ENCODE peak calls at places on chromosomes 7 and 10, in five cellular contexts. M, X, C, Q and A are unnamed samples.

GRCh38 chr7:95996174-95996573 is 223.8 kb downstream of the DYNC1I1 start:
- DNase-seq in M (no peak), X (no peak), C (no peak), Q (no peak), A (no peak)

GRCh38 chr10:100793055-100793454 is 47.7 kb downstream of the PAX2 start:
- DNase-seq in M (no peak), X (no peak), C (no peak), Q (no peak), A (no peak)

GRCh38 chr10:101780818-101781654 is 2.2 kb downstream of the NPM3 start:
- DNase-seq in M (no peak), X (peak; percentile 70), C (peak; percentile 59), Q (no peak), A (no peak)

GRCh38 chr7:54778696-54779285 is 19.8 kb upstream of the SEC61G start:
- DNase-seq in M (no peak), X (no peak), C (no peak), Q (no peak), A (no peak)

GRCh38 chr7:130823060-130823459 is 89.1 kb upstream of the KLF14 start:
- DNase-seq in M (no peak), X (no peak), C (no peak), Q (no peak), A (no peak)

GRCh38 chr7:72438491-72438890 is 26.4 kb upstream of the CALN1 start:
- DNase-seq in M (no peak), X (no peak), C (no peak), Q (no peak), A (no peak)

GRCh38 chr7:95525503-95525902 is 39.8 kb downstream of the ASB4 start:
- DNase-seq in M (no peak), X (no peak), C (no peak), Q (no peak), A (no peak)

GRCh38 chr10:19922236-19922963 is 106.2 kb downstream of the PLXDC2 start:
- DNase-seq in M (no peak), X (no peak), C (no peak), Q (no peak), A (no peak)

GRCh38 chr7:155644971-155645509 is 579 bp downstream of the RBM33 start:
- DNase-seq in M (no peak), X (peak; percentile 32), C (peak; percentile 22), Q (no peak), A (no peak)

GRCh38 chr7:137474627-137475026 is 131.1 kb upstream of the PTN start:
- DNase-seq in M (no peak), X (no peak), C (no peak), Q (no peak), A (no peak)

GRCh38 chr10:22550732-22551131 is 163.6 kb downstream of the PIP4K2A start:
- DNase-seq in M (no peak), X (peak; percentile 44), C (peak; percentile 28), Q (no peak), A (peak; percentile 59)

GRCh38 chr7:41116817-41117216 is 586.1 kb downstream of the INHBA start:
- DNase-seq in M (peak; percentile 44), X (no peak), C (no peak), Q (no peak), A (no peak)

GRCh38 chr10:17123062-17123661 is 6.4 kb downstream of the CUBN start:
- DNase-seq in M (peak; percentile 41), X (no peak), C (no peak), Q (peak; percentile 72), A (no peak)

GRCh38 chr7:29865526-29865925 is 59.2 kb downstream of the WIPF3 start:
- DNase-seq in M (peak; percentile 18), X (peak; percentile 42), C (no peak), Q (peak; percentile 55), A (no peak)

GRCh38 chr7:103660455-103661371 is 214.7 kb upstream of the SLC26A5 start:
- DNase-seq in M (peak; percentile 82), X (no peak), C (no peak), Q (no peak), A (no peak)

GRCh38 chr10:6069101-6069931 is 7.1 kb upstream of the IL2RA start:
- DNase-seq in M (no peak), X (no peak), C (no peak), Q (no peak), A (no peak)

GRCh38 chr10:130221456-130222375 is 85.5 kb downstream of the GLRX3 start:
- DNase-seq in M (no peak), X (no peak), C (no peak), Q (no peak), A (no peak)

GRCh38 chr10:98320476-98321202 is 52.6 kb upstream of the LOXL4 start:
- DNase-seq in M (no peak), X (no peak), C (no peak), Q (no peak), A (no peak)

GRCh38 chr7:4274286-4274685 is 407.8 kb upstream of the FOXK1 start:
- DNase-seq in M (no peak), X (no peak), C (no peak), Q (no peak), A (no peak)

GRCh38 chr10:80168111-80168511 is 35.6 kb downstream of the PLAC9 start:
- DNase-seq in M (no peak), X (no peak), C (peak; percentile 56), Q (no peak), A (no peak)

GRCh38 chr7:24378871-24379608 is 95.0 kb downstream of the NPY start:
- DNase-seq in M (peak; percentile 71), X (no peak), C (no peak), Q (no peak), A (no peak)

GRCh38 chr10:98517672-98518071 is 70.9 kb upstream of the HPS1 start:
- DNase-seq in M (no peak), X (no peak), C (no peak), Q (no peak), A (no peak)

GRCh38 chr7:155269766-155270585 is 27.7 kb upstream of the INSIG1 start:
- DNase-seq in M (no peak), X (no peak), C (no peak), Q (no peak), A (no peak)

GRCh38 chr7:41835977-41836530 is 133.2 kb upstream of the INHBA start:
- DNase-seq in M (no peak), X (no peak), C (no peak), Q (no peak), A (no peak)

GRCh38 chr10:79132681-79133381 is 64.1 kb downstream of the ZMIZ1 start:
- DNase-seq in M (no peak), X (no peak), C (no peak), Q (no peak), A (no peak)

GRCh38 chr10:22365644-22366565 is 20.6 kb downstream of the SPAG6 start:
- DNase-seq in M (no peak), X (no peak), C (no peak), Q (peak; percentile 26), A (no peak)

GRCh38 chr10:126250527-126251310 is 137.6 kb downstream of the ADAM12 start:
- DNase-seq in M (no peak), X (no peak), C (no peak), Q (no peak), A (no peak)

GRCh38 chr7:44050915-44051560 is 6.5 kb downstream of the DBNL start:
- DNase-seq in M (no peak), X (peak; percentile 9), C (no peak), Q (no peak), A (no peak)

GRCh38 chr10:24415455-24416169 is 206.7 kb downstream of the KIAA1217 start:
- DNase-seq in M (no peak), X (peak; percentile 63), C (peak; percentile 87), Q (peak; percentile 15), A (peak; percentile 41)

GRCh38 chr10:68981074-68981473 is 7.5 kb upstream of the KIFBP start:
- DNase-seq in M (no peak), X (no peak), C (no peak), Q (no peak), A (no peak)
- TF ChIP-seq CTCF in M (peak; percentile 24), X (no peak), C (no peak), Q (peak; percentile 12), A (no peak)

DNA sequence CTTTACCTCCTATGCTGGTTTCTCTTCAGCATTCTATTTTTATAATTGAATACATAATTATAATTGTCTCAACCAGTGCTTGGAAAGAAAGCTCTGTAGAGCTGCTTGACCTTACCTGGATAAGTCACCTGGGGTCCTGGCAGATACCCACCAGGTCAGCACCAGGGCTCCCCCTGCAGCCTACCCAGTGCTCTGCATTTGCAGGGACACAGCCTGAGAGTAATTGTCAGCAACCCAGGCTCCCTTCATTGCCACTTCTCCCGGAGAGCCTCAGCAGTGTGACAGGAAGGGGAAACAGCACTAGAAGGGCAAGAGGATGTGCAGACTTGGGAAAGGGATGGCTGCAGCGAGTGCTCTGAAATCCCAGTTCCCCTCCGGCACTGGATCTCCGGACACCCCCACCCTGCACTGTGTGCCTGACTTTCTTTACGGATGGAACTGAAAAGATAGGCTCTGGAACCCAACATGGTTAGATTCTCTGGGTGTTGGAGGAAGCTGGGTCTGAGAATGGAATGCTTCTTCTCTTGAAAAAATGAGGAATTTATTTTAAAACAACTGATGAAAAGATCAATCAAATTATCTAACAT is 11.4 kb upstream of the PAX4 start:
- DNase-seq in M (no peak), X (peak; percentile 35), C (no peak), Q (no peak), A (no peak)
- TF ChIP-seq CTCF in M (peak; percentile 58), X (no peak), C (peak; percentile 27), Q (peak; percentile 60), A (no peak)

DNA sequence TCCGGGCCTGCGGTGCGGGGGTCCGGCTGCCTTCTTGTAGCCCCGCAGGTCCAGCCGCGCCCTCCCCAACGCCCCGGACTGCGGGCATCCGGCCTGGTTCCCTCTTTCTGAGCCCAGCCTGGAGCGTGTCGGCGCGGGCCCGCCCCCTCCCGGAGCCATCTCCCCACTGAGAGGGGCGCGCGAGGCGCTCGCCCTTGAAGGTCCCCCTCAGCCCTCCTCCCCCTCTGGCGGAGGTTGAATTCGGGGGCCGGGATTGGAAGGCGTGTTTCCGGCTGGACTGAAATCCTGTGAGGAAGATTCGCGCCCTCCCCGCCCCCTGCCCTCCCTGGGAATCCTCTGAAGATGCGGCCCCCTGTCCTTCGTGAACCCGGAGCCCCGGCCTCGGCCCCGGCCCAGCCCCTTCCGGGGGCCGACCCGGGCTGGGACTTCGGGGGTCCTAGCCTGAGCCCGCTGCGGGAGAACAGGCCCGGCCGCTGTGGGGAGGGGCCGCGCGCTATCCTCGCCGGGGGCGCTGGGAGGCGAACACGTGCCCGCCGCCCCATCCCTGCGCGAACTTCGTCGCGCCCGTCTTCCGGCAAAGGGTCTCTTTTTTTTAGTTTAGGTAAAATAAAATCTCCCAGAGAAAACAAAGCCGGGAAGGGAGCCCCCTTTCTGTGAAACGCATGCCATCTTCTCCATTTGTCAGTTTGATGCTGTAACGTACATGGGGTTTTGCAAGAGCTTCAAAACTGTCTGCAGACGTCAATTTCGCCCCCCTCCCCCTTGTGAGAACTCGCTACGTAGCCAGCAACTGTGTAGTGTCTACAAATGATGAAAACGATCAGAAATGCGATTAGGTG is 636 bp downstream of the PDCD4 start:
- DNase-seq in M (no peak), X (peak; percentile 62), C (peak; percentile 63), Q (no peak), A (no peak)
- TF ChIP-seq CTCF in M (peak; percentile 30), X (no peak), C (no peak), Q (peak; percentile 2), A (no peak)

DNA sequence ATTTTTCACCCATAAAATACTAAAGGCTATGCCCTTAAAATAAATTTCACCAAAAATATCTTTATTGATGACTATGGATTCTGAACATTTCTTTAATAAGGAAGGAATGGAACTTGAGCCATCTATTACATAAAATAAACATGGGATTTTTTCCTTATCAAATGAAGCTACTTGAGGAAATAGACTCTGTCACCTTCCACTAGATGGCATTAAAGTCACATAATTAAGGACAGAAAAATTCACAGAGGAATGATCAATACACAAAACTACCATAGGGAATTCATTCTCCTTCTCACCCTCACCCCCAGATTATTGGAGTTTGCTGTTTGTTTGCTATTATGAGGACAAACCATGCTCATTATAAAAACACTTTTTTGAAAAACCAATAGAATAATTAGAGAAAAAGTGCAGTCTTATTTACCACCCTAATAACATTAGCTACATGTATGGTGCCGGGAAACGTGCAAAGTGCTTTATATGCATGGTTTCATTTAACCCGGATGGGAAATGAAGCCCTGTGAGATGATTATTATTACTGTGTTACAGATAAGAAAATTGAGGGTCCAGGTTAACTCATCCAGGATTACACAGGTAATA is 21.1 kb upstream of the FOXI2 start:
- DNase-seq in M (no peak), X (no peak), C (no peak), Q (no peak), A (no peak)
- TF ChIP-seq CTCF in M (peak; percentile 25), X (no peak), C (peak; percentile 29), Q (no peak), A (no peak)